ENCODE peak calls at places on chromosome 21, in four cellular contexts. E is small intestine, N is AML-193, O is AG08395. F is an unnamed sample.

GRCh38 chr21:34707876-34708325 is 39.1 kb downstream of the CLIC6 start:
- DNase-seq in E (no peak), N (no peak), O (no peak), F (no peak)

GRCh38 chr21:33198346-33199135 is 31.2 kb upstream of the IFNAR2 start:
- DNase-seq in E (no peak), N (peak), O (peak), F (no peak)

GRCh38 chr21:46052703-46053651 is 44.9 kb upstream of the COL6A2 start:
- DNase-seq in E (no peak), N (no peak), O (peak), F (no peak)

GRCh38 chr21:45013271-45013841 is 61.0 kb upstream of the ADARB1 start:
- DNase-seq in E (no peak), N (no peak), O (no peak), F (no peak)

GRCh38 chr21:42672699-42673458 is 19.5 kb downstream of the PDE9A start:
- DNase-seq in E (no peak), N (no peak), O (no peak), F (no peak)

GRCh38 chr21:43727571-43728466 is 8.9 kb downstream of the PDXK start:
- DNase-seq in E (peak), N (peak), O (no peak), F (no peak)

GRCh38 chr21:37655601-37656300 is 260.5 kb downstream of the KCNJ6 start:
- DNase-seq in E (no peak), N (no peak), O (no peak), F (no peak)

GRCh38 chr21:35232545-35233176 is 183.6 kb upstream of the RUNX1 start:
- DNase-seq in E (no peak), N (no peak), O (no peak), F (no peak)

GRCh38 chr21:41636636-41637625 is 129.0 kb upstream of the TMPRSS2 start:
- DNase-seq in E (no peak), N (no peak), O (no peak), F (peak)

GRCh38 chr21:44950351-44950750 is 10.5 kb downstream of the SLX9 start:
- DNase-seq in E (no peak), N (no peak), O (no peak), F (no peak)

GRCh38 chr21:43992121-43992520 is 20.0 kb upstream of the TRAPPC10 start:
- DNase-seq in E (no peak), N (no peak), O (no peak), F (no peak)

GRCh38 chr21:32578107-32578691 is 7.1 kb downstream of the TCP10L start:
- DNase-seq in E (peak), N (no peak), O (no peak), F (no peak)

GRCh38 chr21:27511241-27511640 is 544.4 kb upstream of the ADAMTS5 start:
- DNase-seq in E (no peak), N (no peak), O (no peak), F (no peak)

F was measured in NCI-H1092.